ENCODE peak calls at places on chromosomes 1 and 21, in five cellular contexts. Z is psoas muscle, W is tibial artery, U is fibroblast of lung, M is colonic mucosa. F is an unnamed sample. For H3K4me1 and H3K27me3, the result is how much of the 10 kb centered on the place peaks cover.

GRCh38 chr1:164824542-164824941 is 265.6 kb downstream of the PBX1 start:
- DNase-seq in W (no peak), M (no peak), U (no peak), Z (no peak), F (no peak)

GRCh38 chr1:54811739-54812655 is 10.9 kb upstream of the TTC22 start:
- DNase-seq in W (no peak), Z (no peak), M (no peak), U (no peak), F (no peak)

GRCh38 chr1:22447581-22448215 is 4.0 kb upstream of the ZBTB40 start:
- DNase-seq in Z (no peak), M (no peak), U (peak), W (peak), F (no peak)

GRCh38 chr1:202821467-202821866 is 10.7 kb downstream of the PCAT6 start:
- DNase-seq in W (no peak), Z (no peak), U (no peak), M (no peak), F (no peak)

GRCh38 chr1:15709226-15709625 is 25.1 kb downstream of the PLEKHM2 start:
- DNase-seq in M (no peak), W (no peak), U (no peak), Z (no peak), F (no peak)

GRCh38 chr1:151680812-151681211 is 35.8 kb downstream of the CELF3 start:
- DNase-seq in M (no peak), U (peak), Z (no peak), W (no peak), F (no peak)

GRCh38 chr1:190277116-190277515 is 200.5 kb downstream of the BRINP3 start:
- DNase-seq in M (no peak), U (no peak), Z (no peak), W (no peak), F (no peak)

GRCh38 chr1:221543529-221544120 is 198.3 kb downstream of the DUSP10 start:
- DNase-seq in W (no peak), Z (no peak), U (peak), M (no peak), F (no peak)

GRCh38 chr1:100359139-100359538 is 6.8 kb downstream of the CDC14A start:
- DNase-seq in W (no peak), M (no peak), U (no peak), Z (no peak), F (no peak)

GRCh38 chr1:231039161-231040018 is 664 bp downstream of the FAM89A start:
- DNase-seq in W (no peak), Z (peak), U (peak), M (peak), F (peak)

GRCh38 chr1:235866207-235866912 is at the start of gene LYST:
- DNase-seq in U (peak), Z (no peak), W (peak), M (peak), F (peak)

GRCh38 chr1:30407030-30407861 is 316.1 kb downstream of the MATN1 start:
- DNase-seq in W (peak), Z (no peak), U (no peak), M (peak), F (peak)

GRCh38 chr1:168150283-168150682 is 13.6 kb upstream of the GPR161 start:
- DNase-seq in W (no peak), Z (no peak), U (no peak), M (no peak), F (no peak)

GRCh38 chr1:224430511-224431113 is 4.0 kb downstream of the WDR26 start:
- DNase-seq in Z (no peak), U (peak), M (peak), W (no peak), F (no peak)

GRCh38 chr1:21605012-21605715 is 64.0 kb downstream of the RAP1GAP start:
- DNase-seq in W (no peak), U (no peak), M (no peak), Z (no peak), F (no peak)

GRCh38 chr1:21334214-21335087 is 44.2 kb upstream of the ECE1 start:
- DNase-seq in Z (peak), M (peak), U (peak), W (peak), F (peak)

GRCh38 chr1:198967566-198967965 is 328.7 kb downstream of the PTPRC start:
- DNase-seq in W (no peak), U (peak), M (no peak), Z (no peak), F (no peak)

GRCh38 chr21:38679531-38679930 is 126.2 kb upstream of the ETS2 start:
- DNase-seq in W (no peak), M (no peak), Z (no peak), U (peak), F (no peak)

GRCh38 chr1:13228343-13228781 is 2.4 kb upstream of the PRAMEF18 start:
- DNase-seq in U (no peak), Z (no peak), W (no peak), M (peak), F (no peak)

GRCh38 chr1:206705187-206705586 is 20.5 kb downstream of the MAPKAPK2 start:
- DNase-seq in Z (peak), U (peak), M (no peak), W (peak), F (no peak)

GRCh38 chr1:101996830-101997485 is at the start of gene OLFM3:
- DNase-seq in M (no peak), Z (no peak), U (no peak), W (no peak), F (peak)
- H3K4me3 ChIP-seq in M (no peak), Z (no peak), U (no peak), W (no peak), F (no peak)

DNA sequence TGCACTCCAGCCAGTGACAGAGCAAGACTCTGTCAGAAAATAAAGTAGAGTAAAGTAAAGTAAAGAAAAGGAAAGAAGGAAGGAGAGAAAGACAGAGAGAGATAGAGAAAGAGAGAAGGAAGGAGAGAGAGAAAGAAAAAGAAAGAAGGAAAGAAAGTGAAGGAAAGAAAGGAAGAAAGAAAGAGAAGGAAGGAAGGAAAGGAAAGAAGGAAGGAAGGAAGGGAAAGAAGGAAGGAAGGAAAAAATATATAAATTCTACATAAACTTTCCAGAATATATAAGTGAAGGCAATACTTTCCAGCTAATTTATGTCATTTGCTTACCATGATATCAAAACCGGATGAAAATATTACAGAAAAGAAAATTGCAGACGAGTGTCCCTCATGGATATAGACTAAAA is 71.7 kb upstream of the GPR52 start:
- DNase-seq in U (no peak), M (no peak), W (no peak), Z (no peak), F (no peak)
- H3K4me1 ChIP-seq in U (under half), M (under half), W (under half), Z (under half), F (under half)

GRCh38 chr1:119004129-119004527 is 16.0 kb upstream of the TBX15 start:
- DNase-seq in W (no peak), U (no peak), M (no peak), Z (no peak), F (no peak)

GRCh38 chr1:119003413-119004128 is 15.4 kb upstream of the TBX15 start:
- DNase-seq in Z (no peak), W (no peak), M (no peak), U (no peak), F (no peak)

GRCh38 chr1:119006406-119007279 is 18.5 kb upstream of the TBX15 start:
- DNase-seq in W (no peak), Z (no peak), M (no peak), U (no peak), F (peak)

GRCh38 chr1:119005870-119006405 is 17.8 kb upstream of the TBX15 start:
- DNase-seq in M (no peak), U (no peak), W (no peak), Z (no peak), F (no peak)

GRCh38 chr1:119004781-119005180 is 16.6 kb upstream of the TBX15 start:
- DNase-seq in M (no peak), W (no peak), Z (no peak), U (no peak), F (no peak)
- H3K27me3 ChIP-seq in M (half or more), W (under half), Z (under half), U (half or more), F (under half)

GRCh38 chr1:192608671-192609070 is 27.3 kb upstream of the RGS13 start:
- DNase-seq in U (no peak), W (no peak), Z (no peak), M (no peak), F (no peak)

GRCh38 chr1:192607836-192608235 is 28.1 kb upstream of the RGS13 start:
- DNase-seq in Z (no peak), U (no peak), W (no peak), M (no peak), F (no peak)

GRCh38 chr1:192604979-192605620 is 29.5 kb downstream of the RGS1 start:
- DNase-seq in W (no peak), U (no peak), M (no peak), Z (no peak), F (no peak)

GRCh38 chr1:192610114-192610958 is 25.6 kb upstream of the RGS13 start:
- DNase-seq in W (no peak), U (peak), M (no peak), Z (no peak), F (no peak)

GRCh38 chr1:192609110-192610079 is 26.6 kb upstream of the RGS13 start:
- DNase-seq in W (peak), M (peak), U (no peak), Z (peak), F (no peak)
- H3K4me3 ChIP-seq in W (no peak), M (no peak), U (no peak), Z (no peak), F (no peak)

GRCh38 chr1:2608434-2609055 is 22.0 kb downstream of the PRXL2B start:
- DNase-seq in M (no peak), W (no peak), U (no peak), Z (no peak), F (no peak)
- H3K4me1 ChIP-seq in M (under half), W (under half), U (under half), Z (under half), F (under half)

GRCh38 chr21:36572091-36572490 is 92.2 kb upstream of the CLDN14 start:
- DNase-seq in U (no peak), Z (no peak), M (no peak), W (no peak), F (no peak)

GRCh38 chr21:36567216-36567917 is 87.4 kb upstream of the CLDN14 start:
- DNase-seq in W (no peak), U (no peak), M (no peak), Z (no peak), F (no peak)

GRCh38 chr21:36571556-36571955 is 91.6 kb upstream of the CLDN14 start:
- DNase-seq in M (no peak), U (no peak), W (no peak), Z (no peak), F (no peak)

GRCh38 chr21:36566606-36567005 is 86.7 kb upstream of the CLDN14 start:
- DNase-seq in W (no peak), U (no peak), M (no peak), Z (no peak), F (no peak)

DNA sequence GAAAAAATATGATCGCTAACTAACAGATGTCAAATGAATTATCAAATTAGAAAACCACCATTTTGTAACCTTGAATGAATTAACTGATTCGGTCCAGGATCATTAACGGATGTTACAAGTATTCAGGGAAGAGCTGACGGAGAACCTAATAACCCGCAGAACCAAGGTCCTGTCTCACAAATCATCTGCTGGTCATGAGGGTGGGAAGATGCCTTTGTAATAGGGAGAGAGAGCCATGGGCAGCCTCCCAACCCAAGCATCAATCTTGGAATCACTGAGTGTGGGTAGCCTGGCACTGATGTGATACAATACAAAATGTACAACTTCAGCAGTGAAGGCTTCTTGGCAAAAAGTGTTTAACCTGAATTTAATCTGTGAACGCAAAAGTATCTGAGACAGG is 89.6 kb upstream of the CLDN14 start:
- DNase-seq in U (no peak), M (no peak), W (no peak), Z (no peak), F (no peak)
- H3K27me3 ChIP-seq in U (under half), M (under half), W (under half), Z (under half), F (under half)

DNA sequence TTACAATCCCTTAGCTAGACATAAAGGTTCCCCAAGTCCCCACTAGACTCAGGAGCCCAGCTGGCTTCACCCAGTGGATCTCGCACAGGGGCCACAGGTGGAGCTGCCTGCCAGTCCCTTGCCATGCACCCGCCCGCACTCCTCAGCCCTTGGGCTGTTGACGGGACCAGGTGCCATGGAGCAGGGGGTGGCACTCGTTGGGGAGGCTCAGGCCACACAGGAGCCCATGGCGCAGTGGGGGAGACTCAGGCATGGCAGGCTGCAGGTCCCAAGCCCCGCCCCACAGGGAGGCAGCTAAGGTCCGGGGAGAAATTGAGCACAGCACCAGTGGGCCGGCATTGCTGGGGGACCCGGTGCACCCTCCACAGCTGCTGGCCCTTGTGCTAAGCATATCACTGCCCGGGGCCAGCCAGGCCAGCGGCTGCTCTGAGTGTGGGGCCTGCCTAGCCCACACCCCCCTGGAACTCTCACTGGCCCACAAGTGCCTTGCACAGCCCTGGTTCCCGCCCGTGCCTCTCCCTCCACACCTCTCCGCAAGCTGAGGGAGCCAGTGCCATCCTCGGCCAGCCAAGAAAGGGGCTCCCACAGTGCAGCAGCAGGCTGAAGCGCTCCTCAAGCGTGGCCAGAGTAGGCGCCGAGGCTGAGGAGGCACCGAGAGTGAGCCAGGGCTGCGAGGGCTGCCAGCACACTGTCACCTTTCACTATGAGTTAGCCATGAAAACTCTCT is 117.8 kb downstream of the LIPI start:
- DNase-seq in U (no peak), M (no peak), Z (no peak), W (no peak), F (no peak)
- H3K4me3 ChIP-seq in U (no peak), M (no peak), Z (no peak), W (no peak), F (no peak)

GRCh38 chr1:104853276-104853675 is 1103.6 kb downstream of the AMY1C start:
- DNase-seq in U (no peak), W (no peak), M (no peak), Z (no peak), F (no peak)

GRCh38 chr1:104856091-104856490 is 1106.4 kb downstream of the AMY1C start:
- DNase-seq in U (no peak), W (no peak), Z (no peak), M (no peak), F (no peak)

GRCh38 chr1:104856518-104856917 is 1106.8 kb downstream of the AMY1C start:
- DNase-seq in Z (no peak), M (no peak), U (no peak), W (no peak), F (no peak)

GRCh38 chr1:104852151-104852550 is 1102.5 kb downstream of the AMY1C start:
- DNase-seq in M (no peak), Z (no peak), W (no peak), U (no peak), F (no peak)

DNA sequence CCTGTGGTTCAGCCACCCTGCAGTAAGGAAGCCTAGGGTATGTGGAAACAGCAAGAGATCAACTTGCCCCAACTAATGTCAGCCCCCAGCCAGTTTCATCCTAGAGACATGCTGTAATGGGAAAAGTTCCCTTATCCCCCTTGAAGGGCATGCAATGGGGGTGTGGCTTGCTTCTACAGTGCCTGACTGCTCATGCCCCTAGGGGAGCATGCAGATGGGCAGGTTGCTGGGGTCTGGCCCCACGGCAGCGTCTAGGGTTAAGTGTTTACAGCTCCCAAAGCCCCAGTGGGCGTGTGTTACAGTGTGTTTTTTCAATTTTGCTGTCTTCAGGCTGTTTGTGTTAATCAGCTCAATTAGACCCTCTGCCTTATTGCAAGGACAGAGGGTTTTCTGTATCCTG is 1105.9 kb downstream of the AMY1C start:
- DNase-seq in W (no peak), Z (no peak), M (no peak), U (no peak), F (no peak)
- H3K4me1 ChIP-seq in W (under half), Z (under half), M (under half), U (under half), F (under half)

GRCh38 chr1:26158271-26159112 is at the start of gene FAM110D:
- DNase-seq in Z (no peak), U (no peak), M (no peak), W (peak), F (no peak)
- H3K27me3 ChIP-seq in Z (under half), U (under half), M (under half), W (half or more), F (under half)